ENCODE peak calls at places on chromosomes 5 and 9, in ten cellular contexts. One of them, this sample, is unnamed.

GRCh38 chr5:149229298-149229937 is 42.2 kb upstream of the AFAP1L1 start:
- DNase-seq in D341Med: no peak
- DNase-seq in ureter: no peak
- DNase-seq in hepatocyte: no peak
- DNase-seq in lower lobe of right lung: no peak
- DNase-seq in stimulated activated CD8-positive, alpha-beta memory T cell treated with anti-CD3 and anti-CD28 coated beads, Interleukin-4, amount 100 ng/mL, for 48 hours: no peak
- DNase-seq in KG1: no peak
- DNase-seq in activated T-cell treated with anti-CD3 and anti-CD28 coated beads, Interleukin-2, amount 50 U/mL, for 24 hours: no peak
- DNase-seq in IMR-90: no peak
- DNase-seq in psoas muscle: no peak
- DNase-seq in this sample: no peak

GRCh38 chr5:9787813-9788600 is 157.9 kb upstream of the TAS2R1 start:
- DNase-seq in psoas muscle: no peak
- DNase-seq in activated T-cell treated with anti-CD3 and anti-CD28 coated beads, Interleukin-2, amount 50 U/mL, for 24 hours: no peak
- DNase-seq in hepatocyte: no peak
- DNase-seq in D341Med: no peak
- DNase-seq in stimulated activated CD8-positive, alpha-beta memory T cell treated with anti-CD3 and anti-CD28 coated beads, Interleukin-4, amount 100 ng/mL, for 48 hours: no peak
- DNase-seq in KG1: no peak
- DNase-seq in lower lobe of right lung: no peak
- DNase-seq in ureter: no peak
- DNase-seq in IMR-90: no peak
- DNase-seq in this sample: no peak

GRCh38 chr5:149166591-149167100 is 25.4 kb downstream of the ABLIM3 start:
- DNase-seq in lower lobe of right lung: no peak
- DNase-seq in IMR-90: peak
- DNase-seq in psoas muscle: no peak
- DNase-seq in activated T-cell treated with anti-CD3 and anti-CD28 coated beads, Interleukin-2, amount 50 U/mL, for 24 hours: no peak
- DNase-seq in KG1: no peak
- DNase-seq in stimulated activated CD8-positive, alpha-beta memory T cell treated with anti-CD3 and anti-CD28 coated beads, Interleukin-4, amount 100 ng/mL, for 48 hours: no peak
- DNase-seq in ureter: no peak
- DNase-seq in D341Med: no peak
- DNase-seq in hepatocyte: no peak
- DNase-seq in this sample: no peak

GRCh38 chr5:141882594-141883183 is 4.5 kb upstream of the PCDH1 start:
- DNase-seq in stimulated activated CD8-positive, alpha-beta memory T cell treated with anti-CD3 and anti-CD28 coated beads, Interleukin-4, amount 100 ng/mL, for 48 hours: no peak
- DNase-seq in psoas muscle: no peak
- DNase-seq in activated T-cell treated with anti-CD3 and anti-CD28 coated beads, Interleukin-2, amount 50 U/mL, for 24 hours: no peak
- DNase-seq in D341Med: no peak
- DNase-seq in hepatocyte: peak
- DNase-seq in IMR-90: no peak
- DNase-seq in ureter: no peak
- DNase-seq in KG1: no peak
- DNase-seq in lower lobe of right lung: no peak
- DNase-seq in this sample: no peak

GRCh38 chr9:108417726-108418125 is 438.1 kb downstream of the ACTL7B start:
- DNase-seq in ureter: no peak
- DNase-seq in activated T-cell treated with anti-CD3 and anti-CD28 coated beads, Interleukin-2, amount 50 U/mL, for 24 hours: no peak
- DNase-seq in D341Med: no peak
- DNase-seq in lower lobe of right lung: no peak
- DNase-seq in IMR-90: no peak
- DNase-seq in KG1: no peak
- DNase-seq in stimulated activated CD8-positive, alpha-beta memory T cell treated with anti-CD3 and anti-CD28 coated beads, Interleukin-4, amount 100 ng/mL, for 48 hours: no peak
- DNase-seq in hepatocyte: no peak
- DNase-seq in psoas muscle: no peak
- DNase-seq in this sample: no peak

GRCh38 chr5:66306105-66306843 is 162.2 kb downstream of the SREK1 start:
- DNase-seq in IMR-90: peak
- DNase-seq in lower lobe of right lung: no peak
- DNase-seq in KG1: peak
- DNase-seq in ureter: peak
- DNase-seq in activated T-cell treated with anti-CD3 and anti-CD28 coated beads, Interleukin-2, amount 50 U/mL, for 24 hours: no peak
- DNase-seq in hepatocyte: peak
- DNase-seq in D341Med: peak
- DNase-seq in stimulated activated CD8-positive, alpha-beta memory T cell treated with anti-CD3 and anti-CD28 coated beads, Interleukin-4, amount 100 ng/mL, for 48 hours: peak
- DNase-seq in psoas muscle: no peak
- DNase-seq in this sample: peak

GRCh38 chr5:151678146-151678545 is 8.6 kb downstream of the SPARC start:
- DNase-seq in stimulated activated CD8-positive, alpha-beta memory T cell treated with anti-CD3 and anti-CD28 coated beads, Interleukin-4, amount 100 ng/mL, for 48 hours: no peak
- DNase-seq in D341Med: no peak
- DNase-seq in activated T-cell treated with anti-CD3 and anti-CD28 coated beads, Interleukin-2, amount 50 U/mL, for 24 hours: no peak
- DNase-seq in ureter: no peak
- DNase-seq in IMR-90: peak
- DNase-seq in hepatocyte: no peak
- DNase-seq in lower lobe of right lung: no peak
- DNase-seq in psoas muscle: peak
- DNase-seq in KG1: no peak
- DNase-seq in this sample: no peak

GRCh38 chr9:88985616-88986015 is 5.7 kb upstream of the S1PR3 start:
- DNase-seq in D341Med: no peak
- DNase-seq in KG1: no peak
- DNase-seq in psoas muscle: no peak
- DNase-seq in ureter: no peak
- DNase-seq in activated T-cell treated with anti-CD3 and anti-CD28 coated beads, Interleukin-2, amount 50 U/mL, for 24 hours: no peak
- DNase-seq in IMR-90: no peak
- DNase-seq in lower lobe of right lung: no peak
- DNase-seq in hepatocyte: no peak
- DNase-seq in stimulated activated CD8-positive, alpha-beta memory T cell treated with anti-CD3 and anti-CD28 coated beads, Interleukin-4, amount 100 ng/mL, for 48 hours: no peak
- DNase-seq in this sample: no peak

GRCh38 chr5:146944764-146945710 is 66.5 kb upstream of the PPP2R2B start:
- DNase-seq in hepatocyte: no peak
- DNase-seq in lower lobe of right lung: no peak
- DNase-seq in stimulated activated CD8-positive, alpha-beta memory T cell treated with anti-CD3 and anti-CD28 coated beads, Interleukin-4, amount 100 ng/mL, for 48 hours: no peak
- DNase-seq in activated T-cell treated with anti-CD3 and anti-CD28 coated beads, Interleukin-2, amount 50 U/mL, for 24 hours: no peak
- DNase-seq in KG1: no peak
- DNase-seq in IMR-90: no peak
- DNase-seq in ureter: no peak
- DNase-seq in psoas muscle: no peak
- DNase-seq in D341Med: no peak
- DNase-seq in this sample: no peak

GRCh38 chr5:56476487-56476856 is 243.3 kb upstream of the ANKRD55 start:
- DNase-seq in psoas muscle: no peak
- DNase-seq in lower lobe of right lung: no peak
- DNase-seq in stimulated activated CD8-positive, alpha-beta memory T cell treated with anti-CD3 and anti-CD28 coated beads, Interleukin-4, amount 100 ng/mL, for 48 hours: no peak
- DNase-seq in activated T-cell treated with anti-CD3 and anti-CD28 coated beads, Interleukin-2, amount 50 U/mL, for 24 hours: no peak
- DNase-seq in hepatocyte: no peak
- DNase-seq in D341Med: no peak
- DNase-seq in ureter: no peak
- DNase-seq in IMR-90: no peak
- DNase-seq in KG1: no peak
- DNase-seq in this sample: no peak

GRCh38 chr5:6408627-6409446 is 30.5 kb upstream of the MED10 start:
- DNase-seq in stimulated activated CD8-positive, alpha-beta memory T cell treated with anti-CD3 and anti-CD28 coated beads, Interleukin-4, amount 100 ng/mL, for 48 hours: no peak
- DNase-seq in D341Med: no peak
- DNase-seq in KG1: no peak
- DNase-seq in activated T-cell treated with anti-CD3 and anti-CD28 coated beads, Interleukin-2, amount 50 U/mL, for 24 hours: no peak
- DNase-seq in lower lobe of right lung: no peak
- DNase-seq in hepatocyte: no peak
- DNase-seq in IMR-90: peak
- DNase-seq in ureter: no peak
- DNase-seq in psoas muscle: no peak
- DNase-seq in this sample: no peak

GRCh38 chr9:91817493-91818225 is 132.4 kb downstream of the ROR2 start:
- DNase-seq in lower lobe of right lung: no peak
- DNase-seq in hepatocyte: peak
- DNase-seq in D341Med: no peak
- DNase-seq in stimulated activated CD8-positive, alpha-beta memory T cell treated with anti-CD3 and anti-CD28 coated beads, Interleukin-4, amount 100 ng/mL, for 48 hours: no peak
- DNase-seq in ureter: no peak
- DNase-seq in KG1: no peak
- DNase-seq in IMR-90: peak
- DNase-seq in activated T-cell treated with anti-CD3 and anti-CD28 coated beads, Interleukin-2, amount 50 U/mL, for 24 hours: no peak
- DNase-seq in psoas muscle: peak
- DNase-seq in this sample: peak

GRCh38 chr5:139246394-139246793 is 47.1 kb upstream of the MATR3 start:
- DNase-seq in stimulated activated CD8-positive, alpha-beta memory T cell treated with anti-CD3 and anti-CD28 coated beads, Interleukin-4, amount 100 ng/mL, for 48 hours: peak
- DNase-seq in IMR-90: peak
- DNase-seq in hepatocyte: no peak
- DNase-seq in KG1: no peak
- DNase-seq in D341Med: no peak
- DNase-seq in activated T-cell treated with anti-CD3 and anti-CD28 coated beads, Interleukin-2, amount 50 U/mL, for 24 hours: peak
- DNase-seq in ureter: no peak
- DNase-seq in psoas muscle: peak
- DNase-seq in lower lobe of right lung: peak
- DNase-seq in this sample: peak

GRCh38 chr5:103624748-103625147 is 62.2 kb upstream of the NUDT12 start:
- DNase-seq in stimulated activated CD8-positive, alpha-beta memory T cell treated with anti-CD3 and anti-CD28 coated beads, Interleukin-4, amount 100 ng/mL, for 48 hours: no peak
- DNase-seq in KG1: no peak
- DNase-seq in lower lobe of right lung: no peak
- DNase-seq in ureter: no peak
- DNase-seq in hepatocyte: no peak
- DNase-seq in D341Med: no peak
- DNase-seq in activated T-cell treated with anti-CD3 and anti-CD28 coated beads, Interleukin-2, amount 50 U/mL, for 24 hours: no peak
- DNase-seq in psoas muscle: no peak
- DNase-seq in IMR-90: peak
- DNase-seq in this sample: no peak

GRCh38 chr5:137332296-137332695 is 166.8 kb downstream of the SPOCK1 start:
- DNase-seq in D341Med: no peak
- DNase-seq in KG1: no peak
- DNase-seq in activated T-cell treated with anti-CD3 and anti-CD28 coated beads, Interleukin-2, amount 50 U/mL, for 24 hours: no peak
- DNase-seq in lower lobe of right lung: no peak
- DNase-seq in IMR-90: no peak
- DNase-seq in stimulated activated CD8-positive, alpha-beta memory T cell treated with anti-CD3 and anti-CD28 coated beads, Interleukin-4, amount 100 ng/mL, for 48 hours: no peak
- DNase-seq in ureter: no peak
- DNase-seq in psoas muscle: no peak
- DNase-seq in hepatocyte: no peak
- DNase-seq in this sample: no peak

GRCh38 chr5:132748522-132749000 is 1.3 kb downstream of the CCNI2 start:
- DNase-seq in activated T-cell treated with anti-CD3 and anti-CD28 coated beads, Interleukin-2, amount 50 U/mL, for 24 hours: no peak
- DNase-seq in psoas muscle: no peak
- DNase-seq in ureter: no peak
- DNase-seq in IMR-90: no peak
- DNase-seq in stimulated activated CD8-positive, alpha-beta memory T cell treated with anti-CD3 and anti-CD28 coated beads, Interleukin-4, amount 100 ng/mL, for 48 hours: peak
- DNase-seq in hepatocyte: no peak
- DNase-seq in lower lobe of right lung: no peak
- DNase-seq in KG1: no peak
- DNase-seq in D341Med: no peak
- DNase-seq in this sample: no peak

GRCh38 chr5:169064093-169064492 is 236.8 kb downstream of the SLIT3 start:
- DNase-seq in IMR-90: no peak
- DNase-seq in activated T-cell treated with anti-CD3 and anti-CD28 coated beads, Interleukin-2, amount 50 U/mL, for 24 hours: no peak
- DNase-seq in D341Med: no peak
- DNase-seq in hepatocyte: peak
- DNase-seq in psoas muscle: no peak
- DNase-seq in KG1: no peak
- DNase-seq in ureter: peak
- DNase-seq in stimulated activated CD8-positive, alpha-beta memory T cell treated with anti-CD3 and anti-CD28 coated beads, Interleukin-4, amount 100 ng/mL, for 48 hours: no peak
- DNase-seq in lower lobe of right lung: no peak
- DNase-seq in this sample: no peak

GRCh38 chr5:113192541-113192940 is 215.9 kb downstream of the DCP2 start:
- DNase-seq in hepatocyte: no peak
- DNase-seq in ureter: no peak
- DNase-seq in D341Med: no peak
- DNase-seq in psoas muscle: no peak
- DNase-seq in stimulated activated CD8-positive, alpha-beta memory T cell treated with anti-CD3 and anti-CD28 coated beads, Interleukin-4, amount 100 ng/mL, for 48 hours: no peak
- DNase-seq in IMR-90: no peak
- DNase-seq in lower lobe of right lung: no peak
- DNase-seq in activated T-cell treated with anti-CD3 and anti-CD28 coated beads, Interleukin-2, amount 50 U/mL, for 24 hours: no peak
- DNase-seq in KG1: no peak
- DNase-seq in this sample: no peak

GRCh38 chr5:172678902-172679301 is 37.8 kb downstream of the NEURL1B start:
- DNase-seq in psoas muscle: no peak
- DNase-seq in IMR-90: no peak
- DNase-seq in stimulated activated CD8-positive, alpha-beta memory T cell treated with anti-CD3 and anti-CD28 coated beads, Interleukin-4, amount 100 ng/mL, for 48 hours: no peak
- DNase-seq in hepatocyte: peak
- DNase-seq in lower lobe of right lung: no peak
- DNase-seq in KG1: no peak
- DNase-seq in ureter: peak
- DNase-seq in activated T-cell treated with anti-CD3 and anti-CD28 coated beads, Interleukin-2, amount 50 U/mL, for 24 hours: no peak
- DNase-seq in D341Med: no peak
- DNase-seq in this sample: no peak

GRCh38 chr5:136192015-136192525 is 892 bp downstream of the SMIM32 start:
- DNase-seq in stimulated activated CD8-positive, alpha-beta memory T cell treated with anti-CD3 and anti-CD28 coated beads, Interleukin-4, amount 100 ng/mL, for 48 hours: no peak
- DNase-seq in ureter: no peak
- DNase-seq in KG1: no peak
- DNase-seq in psoas muscle: no peak
- DNase-seq in IMR-90: no peak
- DNase-seq in D341Med: peak
- DNase-seq in activated T-cell treated with anti-CD3 and anti-CD28 coated beads, Interleukin-2, amount 50 U/mL, for 24 hours: no peak
- DNase-seq in hepatocyte: peak
- DNase-seq in lower lobe of right lung: no peak
- DNase-seq in this sample: no peak

GRCh38 chr9:31103836-31104235 is 1280.6 kb upstream of the ACO1 start:
- DNase-seq in ureter: no peak
- DNase-seq in activated T-cell treated with anti-CD3 and anti-CD28 coated beads, Interleukin-2, amount 50 U/mL, for 24 hours: no peak
- DNase-seq in IMR-90: no peak
- DNase-seq in D341Med: no peak
- DNase-seq in stimulated activated CD8-positive, alpha-beta memory T cell treated with anti-CD3 and anti-CD28 coated beads, Interleukin-4, amount 100 ng/mL, for 48 hours: no peak
- DNase-seq in psoas muscle: no peak
- DNase-seq in lower lobe of right lung: no peak
- DNase-seq in KG1: no peak
- DNase-seq in hepatocyte: no peak
- DNase-seq in this sample: no peak

GRCh38 chr9:88713022-88713421 is 178.0 kb downstream of the NXNL2 start:
- DNase-seq in psoas muscle: no peak
- DNase-seq in stimulated activated CD8-positive, alpha-beta memory T cell treated with anti-CD3 and anti-CD28 coated beads, Interleukin-4, amount 100 ng/mL, for 48 hours: no peak
- DNase-seq in KG1: no peak
- DNase-seq in D341Med: no peak
- DNase-seq in IMR-90: no peak
- DNase-seq in activated T-cell treated with anti-CD3 and anti-CD28 coated beads, Interleukin-2, amount 50 U/mL, for 24 hours: no peak
- DNase-seq in ureter: no peak
- DNase-seq in lower lobe of right lung: no peak
- DNase-seq in hepatocyte: no peak
- DNase-seq in this sample: no peak

GRCh38 chr5:139690385-139691274 is 42.5 kb downstream of the CXXC5 start:
- DNase-seq in ureter: no peak
- DNase-seq in KG1: no peak
- DNase-seq in IMR-90: peak
- DNase-seq in psoas muscle: no peak
- DNase-seq in hepatocyte: peak
- DNase-seq in activated T-cell treated with anti-CD3 and anti-CD28 coated beads, Interleukin-2, amount 50 U/mL, for 24 hours: no peak
- DNase-seq in D341Med: peak
- DNase-seq in lower lobe of right lung: no peak
- DNase-seq in stimulated activated CD8-positive, alpha-beta memory T cell treated with anti-CD3 and anti-CD28 coated beads, Interleukin-4, amount 100 ng/mL, for 48 hours: no peak
- DNase-seq in this sample: peak

GRCh38 chr5:173025651-173026050 is 30.5 kb upstream of the CREBRF start:
- DNase-seq in psoas muscle: no peak
- DNase-seq in stimulated activated CD8-positive, alpha-beta memory T cell treated with anti-CD3 and anti-CD28 coated beads, Interleukin-4, amount 100 ng/mL, for 48 hours: no peak
- DNase-seq in hepatocyte: no peak
- DNase-seq in lower lobe of right lung: no peak
- DNase-seq in KG1: no peak
- DNase-seq in D341Med: no peak
- DNase-seq in IMR-90: peak
- DNase-seq in ureter: no peak
- DNase-seq in activated T-cell treated with anti-CD3 and anti-CD28 coated beads, Interleukin-2, amount 50 U/mL, for 24 hours: no peak
- DNase-seq in this sample: no peak

GRCh38 chr5:150553402-150553801 is 45.5 kb downstream of the NDST1 start:
- DNase-seq in IMR-90: no peak
- DNase-seq in KG1: no peak
- DNase-seq in lower lobe of right lung: no peak
- DNase-seq in stimulated activated CD8-positive, alpha-beta memory T cell treated with anti-CD3 and anti-CD28 coated beads, Interleukin-4, amount 100 ng/mL, for 48 hours: no peak
- DNase-seq in D341Med: no peak
- DNase-seq in psoas muscle: no peak
- DNase-seq in ureter: no peak
- DNase-seq in activated T-cell treated with anti-CD3 and anti-CD28 coated beads, Interleukin-2, amount 50 U/mL, for 24 hours: no peak
- DNase-seq in hepatocyte: no peak
- DNase-seq in this sample: no peak

GRCh38 chr9:77943053-77943452 is 88.6 kb downstream of the GNAQ start:
- DNase-seq in D341Med: no peak
- DNase-seq in lower lobe of right lung: no peak
- DNase-seq in hepatocyte: no peak
- DNase-seq in IMR-90: no peak
- DNase-seq in ureter: no peak
- DNase-seq in KG1: no peak
- DNase-seq in activated T-cell treated with anti-CD3 and anti-CD28 coated beads, Interleukin-2, amount 50 U/mL, for 24 hours: no peak
- DNase-seq in stimulated activated CD8-positive, alpha-beta memory T cell treated with anti-CD3 and anti-CD28 coated beads, Interleukin-4, amount 100 ng/mL, for 48 hours: no peak
- DNase-seq in psoas muscle: no peak
- DNase-seq in this sample: no peak

GRCh38 chr5:72363146-72363802 is 43.1 kb downstream of the PTCD2 start:
- DNase-seq in KG1: no peak
- DNase-seq in psoas muscle: no peak
- DNase-seq in activated T-cell treated with anti-CD3 and anti-CD28 coated beads, Interleukin-2, amount 50 U/mL, for 24 hours: no peak
- DNase-seq in hepatocyte: no peak
- DNase-seq in IMR-90: peak
- DNase-seq in stimulated activated CD8-positive, alpha-beta memory T cell treated with anti-CD3 and anti-CD28 coated beads, Interleukin-4, amount 100 ng/mL, for 48 hours: no peak
- DNase-seq in lower lobe of right lung: no peak
- DNase-seq in ureter: no peak
- DNase-seq in D341Med: no peak
- DNase-seq in this sample: peak

GRCh38 chr9:136703231-136703870 is 9.0 kb upstream of the DIPK1B start:
- DNase-seq in ureter: no peak
- DNase-seq in hepatocyte: no peak
- DNase-seq in stimulated activated CD8-positive, alpha-beta memory T cell treated with anti-CD3 and anti-CD28 coated beads, Interleukin-4, amount 100 ng/mL, for 48 hours: no peak
- DNase-seq in IMR-90: no peak
- DNase-seq in psoas muscle: no peak
- DNase-seq in lower lobe of right lung: no peak
- DNase-seq in KG1: no peak
- DNase-seq in activated T-cell treated with anti-CD3 and anti-CD28 coated beads, Interleukin-2, amount 50 U/mL, for 24 hours: no peak
- DNase-seq in D341Med: no peak
- DNase-seq in this sample: no peak